ENCODE peak calls at places on chromosomes 3 and 15, in seven cellular contexts. M, X, Y, P, O, L and V are unnamed samples.

GRCh38 chr3:76866729-76867461 is 173.0 kb upstream of the ROBO2 start:
- DNase-seq in L (no peak), O (no peak), X (no peak), P (no peak), M (no peak), Y (no peak), V (no peak)

GRCh38 chr3:8020459-8020858 is 481.2 kb upstream of the LMCD1 start:
- DNase-seq in O (no peak), L (no peak), P (no peak), X (no peak), Y (no peak), M (no peak), V (no peak)

GRCh38 chr3:148389916-148390315 is 307.8 kb upstream of the AGTR1 start:
- DNase-seq in X (no peak), O (no peak), L (no peak), Y (no peak), M (peak; percentile 43), P (no peak), V (no peak)

GRCh38 chr3:115359507-115359906 is 212.4 kb upstream of the ZBTB20 start:
- DNase-seq in X (no peak), L (peak; percentile 35), Y (no peak), P (no peak), M (peak; percentile 23), O (no peak), V (no peak)

GRCh38 chr15:94351121-94351520 is 119.8 kb downstream of the MCTP2 start:
- DNase-seq in M (no peak), P (no peak), X (no peak), L (no peak), O (no peak), Y (no peak), V (no peak)

GRCh38 chr3:172982731-172983364 is 158.2 kb downstream of the SPATA16 start:
- DNase-seq in O (no peak), X (peak; percentile 14), L (no peak), P (no peak), Y (no peak), M (no peak), V (peak; percentile 30)

GRCh38 chr3:112752092-112752512 is 94.6 kb downstream of the CD200R1L start:
- DNase-seq in M (peak; percentile 20), L (no peak), X (no peak), P (no peak), Y (no peak), O (no peak), V (peak; percentile 39)

GRCh38 chr3:129597792-129598381 is 8.6 kb downstream of the PLXND1 start:
- DNase-seq in X (peak; percentile 93), L (peak; percentile 70), P (peak; percentile 66), M (peak; percentile 50), O (no peak), Y (no peak), V (peak; percentile 98)

GRCh38 chr3:60810876-60811275 is 440.4 kb downstream of the FHIT start:
- DNase-seq in M (no peak), L (no peak), P (no peak), O (no peak), Y (no peak), X (no peak), V (no peak)

GRCh38 chr15:81146454-81146853 is 12.4 kb downstream of the CFAP161 start:
- DNase-seq in Y (no peak), O (no peak), P (no peak), M (no peak), X (no peak), L (no peak), V (no peak)

GRCh38 chr3:50340404-50341329 is at the start of gene RASSF1:
- DNase-seq in O (no peak), P (peak; percentile 60), L (no peak), X (peak; percentile 23), M (no peak), Y (no peak), V (no peak)

GRCh38 chr3:129651316-129652202 is 45.1 kb upstream of the PLXND1 start:
- DNase-seq in Y (no peak), P (peak; percentile 71), M (peak; percentile 78), L (peak; percentile 75), O (no peak), X (peak; percentile 79), V (peak; percentile 27)

GRCh38 chr15:54790693-54791092 is 406.0 kb downstream of the RSL24D1 start:
- DNase-seq in P (no peak), O (no peak), L (no peak), M (no peak), X (no peak), Y (no peak), V (no peak)
- H2BK120ac ChIP-seq in P (no peak overlapping the region), O (no peak overlapping the region), L (no peak overlapping the region), M (no peak overlapping the region), X (no peak overlapping the region), Y (no peak overlapping the region), V (no peak overlapping the region)

GRCh38 chr3:15512173-15512572 is 9.3 kb downstream of the COLQ start:
- DNase-seq in O (no peak), P (no peak), Y (no peak), M (peak; percentile 27), X (no peak), L (peak; percentile 23), V (peak; percentile 94)

GRCh38 chr3:15511156-15511555 is 10.3 kb downstream of the COLQ start:
- DNase-seq in P (no peak), O (no peak), M (no peak), X (no peak), L (no peak), Y (no peak), V (no peak)

GRCh38 chr3:15513810-15514662 is 7.5 kb downstream of the COLQ start:
- DNase-seq in L (no peak), O (no peak), P (no peak), Y (no peak), M (no peak), X (no peak), V (no peak)

GRCh38 chr3:15514663-15515357 is 6.7 kb downstream of the COLQ start:
- DNase-seq in L (no peak), Y (no peak), M (peak; percentile 10), P (no peak), O (no peak), X (no peak), V (no peak)

DNA sequence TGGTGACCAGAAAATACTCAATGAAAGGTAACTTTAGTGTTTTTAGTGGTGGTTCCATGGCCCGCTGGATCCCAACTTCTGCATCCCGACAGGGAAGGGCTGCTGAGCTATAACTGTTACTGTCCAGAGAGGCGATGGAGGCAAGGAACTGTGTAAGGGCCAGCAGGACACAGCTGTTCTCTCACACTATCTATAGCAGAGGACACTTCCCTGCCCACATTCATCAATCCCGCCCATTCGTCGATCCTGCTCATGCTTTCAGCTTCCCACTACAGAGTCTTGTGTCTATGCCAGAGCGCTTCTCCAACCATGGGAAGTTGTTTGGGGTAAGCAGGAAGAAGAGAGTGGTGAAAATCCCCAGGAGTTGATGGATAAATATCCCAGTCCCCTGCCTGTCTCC is 8.4 kb downstream of the COLQ start:
- DNase-seq in X (no peak), O (no peak), Y (no peak), L (no peak), P (no peak), M (no peak), V (no peak)
- H3K4me2 ChIP-seq in X (no peak overlapping the region), O (no peak overlapping the region), Y (no peak overlapping the region), L (no peak overlapping the region), P (no peak overlapping the region), M (no peak overlapping the region), V (no peak overlapping the region)

GRCh38 chr3:72149645-72150044 is 364.7 kb upstream of the PROK2 start:
- DNase-seq in L (no peak), X (no peak), O (no peak), P (no peak), Y (no peak), M (no peak), V (no peak)
- H2BK120ac ChIP-seq in L (no peak overlapping the region), X (no peak overlapping the region), O (no peak overlapping the region), P (no peak overlapping the region), Y (no peak overlapping the region), M (no peak overlapping the region), V (no peak overlapping the region)

GRCh38 chr15:90213818-90214204 is 12.7 kb downstream of the SEMA4B start:
- DNase-seq in O (no peak), X (no peak), P (no peak), L (no peak), M (no peak), Y (no peak), V (no peak)

GRCh38 chr15:90211440-90212168 is 10.5 kb downstream of the SEMA4B start:
- DNase-seq in L (peak; percentile 57), M (peak; percentile 67), X (no peak), Y (no peak), O (no peak), P (no peak), V (no peak)

GRCh38 chr15:90213123-90213817 is 12.1 kb downstream of the SEMA4B start:
- DNase-seq in P (no peak), O (no peak), Y (no peak), M (no peak), X (peak; percentile 18), L (no peak), V (peak; percentile 87)

GRCh38 chr15:90212221-90213079 is 11.3 kb downstream of the SEMA4B start:
- DNase-seq in Y (no peak), M (no peak), X (no peak), P (no peak), O (no peak), L (no peak), V (no peak)

DNA sequence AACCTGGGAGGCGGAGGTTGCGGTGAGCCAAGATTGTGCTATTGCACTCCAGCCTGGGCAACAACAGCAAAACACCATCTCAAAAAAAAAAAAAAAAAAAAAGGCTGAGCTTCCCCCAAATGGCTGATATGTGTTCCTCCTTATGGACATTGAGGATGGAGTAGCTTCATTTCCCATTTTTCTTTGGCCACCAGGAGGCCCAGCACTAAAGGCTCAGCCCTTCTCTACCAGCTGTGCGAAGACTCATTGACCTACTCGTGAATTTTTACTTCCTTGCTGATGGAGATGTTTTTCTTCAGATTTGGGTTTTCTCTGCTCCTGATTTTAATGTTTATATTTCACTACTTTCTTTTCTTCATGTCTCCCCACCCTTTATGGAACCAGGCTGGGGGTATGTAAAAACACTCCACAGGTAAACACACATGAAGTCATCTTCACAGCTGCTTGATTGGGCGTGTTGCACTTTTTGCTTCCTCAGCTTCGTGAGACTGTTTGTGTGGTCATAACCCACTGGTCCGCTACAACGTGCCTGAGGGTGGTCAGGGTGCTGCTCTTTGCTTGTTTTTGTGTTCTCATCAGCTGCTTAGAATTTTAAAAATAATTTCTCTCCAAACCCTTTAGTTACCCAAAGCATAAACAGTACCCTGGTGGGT is 13.5 kb downstream of the SEMA4B start:
- DNase-seq in P (no peak), O (no peak), L (peak; percentile 25), Y (no peak), X (peak; percentile 42), M (no peak), V (no peak)
- H3K4me2 ChIP-seq in P (no peak overlapping the region), O (no peak overlapping the region), L (no peak overlapping the region), Y (no peak overlapping the region), X (no peak overlapping the region), M (no peak overlapping the region), V (no peak overlapping the region)

DNA sequence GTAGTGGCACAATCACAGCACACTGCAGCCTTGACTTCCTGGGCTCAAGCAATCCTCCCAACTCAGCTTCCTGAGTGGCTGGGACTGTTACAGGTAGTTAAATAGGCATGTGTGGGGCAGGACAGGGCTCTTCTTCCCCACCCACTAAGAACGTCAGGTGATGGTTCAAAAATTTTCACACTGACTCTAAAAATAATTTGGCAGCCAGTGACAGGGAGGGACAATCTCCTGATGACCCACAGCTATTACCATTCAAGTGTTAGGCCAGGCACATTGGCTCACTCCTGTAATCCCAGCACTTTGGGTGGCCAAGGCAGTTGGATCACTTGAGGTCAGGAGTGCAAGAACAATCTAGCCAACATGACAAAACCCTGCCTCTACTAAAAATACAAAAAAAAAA is 12.2 kb upstream of the TRMT10C start:
- DNase-seq in P (no peak), M (no peak), L (no peak), X (no peak), O (no peak), Y (no peak), V (no peak)
- H2BK120ac ChIP-seq in P (no peak overlapping the region), M (no peak overlapping the region), L (no peak overlapping the region), X (no peak overlapping the region), O (no peak overlapping the region), Y (no peak overlapping the region), V (no peak overlapping the region)